ENCODE peak calls at places on chromosomes 1 and 21, in five cellular contexts. I is ovary, P is tibial nerve, C is stomach, Y is A673. Z is an unnamed sample.

GRCh38 chr1:40379785-40380452 is 6.4 kb downstream of the SMAP2 start:
- DNase-seq in C (no peak), Y (peak), I (no peak), P (no peak), Z (no peak)

GRCh38 chr1:229887043-229887822 is 179.8 kb upstream of the GALNT2 start:
- DNase-seq in P (no peak), I (no peak), Y (no peak), C (peak), Z (no peak)

GRCh38 chr1:151811181-151811580 is 6.0 kb upstream of the LINGO4 start:
- DNase-seq in P (no peak), C (no peak), I (no peak), Y (no peak), Z (no peak)

GRCh38 chr1:180262628-180263488 is 32.8 kb downstream of the LHX4 start:
- DNase-seq in C (no peak), P (no peak), I (no peak), Y (peak), Z (peak)

GRCh38 chr1:16073490-16074104 is at the start of gene FAM131C:
- DNase-seq in P (no peak), Y (peak), C (peak), I (no peak), Z (peak)

GRCh38 chr21:43921602-43921978 is 56.6 kb downstream of the AGPAT3 start:
- DNase-seq in Y (no peak), I (no peak), C (no peak), P (no peak), Z (no peak)

GRCh38 chr1:3518256-3518655 is 63.8 kb downstream of the ARHGEF16 start:
- DNase-seq in P (no peak), I (no peak), C (no peak), Y (no peak), Z (peak)

GRCh38 chr1:92366045-92366405 is 67.2 kb downstream of the RPAP2 start:
- DNase-seq in Y (no peak), C (no peak), I (no peak), P (no peak), Z (no peak)

GRCh38 chr1:149993181-149993580 is 17.3 kb downstream of the OTUD7B start:
- DNase-seq in I (no peak), P (no peak), C (no peak), Y (no peak), Z (no peak)

GRCh38 chr1:210597555-210598134 is 268.9 kb downstream of the HHAT start:
- DNase-seq in I (no peak), C (no peak), Y (peak), P (no peak), Z (peak)

GRCh38 chr1:246923482-246923881 is 8.3 kb downstream of the AHCTF1 start:
- DNase-seq in I (no peak), Y (no peak), C (no peak), P (no peak), Z (no peak)

DNA sequence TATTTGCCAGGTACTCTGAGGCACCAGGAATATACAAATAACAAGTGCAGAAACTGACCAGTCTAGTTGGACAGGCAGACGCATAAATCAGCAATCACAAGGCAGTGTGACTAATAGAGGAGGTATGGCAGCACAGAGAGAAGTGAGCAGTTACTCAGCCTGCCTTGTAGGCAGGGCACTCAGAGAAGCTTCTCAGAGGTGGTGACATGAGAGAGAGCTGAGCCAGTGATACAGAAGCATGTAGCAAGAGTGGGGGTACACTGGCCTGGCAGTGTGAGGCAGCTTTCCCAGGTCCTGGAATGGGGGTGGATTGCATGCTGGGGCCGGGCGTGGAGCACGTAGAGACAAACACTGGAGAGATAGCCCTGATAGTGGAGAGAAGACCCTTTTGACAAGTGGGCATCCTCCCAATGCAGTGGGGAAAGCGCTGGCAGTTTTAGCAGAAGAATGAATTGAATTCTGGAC is 7.8 kb downstream of the PHLDA3 start:
- DNase-seq in P (no peak), C (peak), I (no peak), Y (peak), Z (no peak)
- H3K27ac ChIP-seq in P (peak), C (peak), I (no peak), Y (peak), Z (no peak)

GRCh38 chr1:110130113-110130591 is 17.9 kb downstream of the UBL4B start:
- DNase-seq in P (no peak), Y (no peak), I (no peak), C (no peak), Z (peak)
- H3K4me3 ChIP-seq in P (no peak), Y (no peak), I (no peak), C (no peak), Z (no peak)

GRCh38 chr1:33294071-33295010 is 26.6 kb downstream of the A3GALT2 start:
- DNase-seq in P (no peak), Y (no peak), C (no peak), I (no peak), Z (no peak)
- TF ChIP-seq CTCF in P (no peak), Y (no peak), C (no peak), I (no peak), Z (no peak)

GRCh38 chr1:31696246-31696645 is 7.6 kb downstream of the COL16A1 start:
- DNase-seq in C (peak), I (no peak), P (peak), Y (no peak), Z (no peak)

GRCh38 chr1:31694069-31694909 is 9.5 kb downstream of the COL16A1 start:
- DNase-seq in I (no peak), C (no peak), P (no peak), Y (peak), Z (no peak)

GRCh38 chr1:31697369-31697984 is 6.3 kb downstream of the COL16A1 start:
- DNase-seq in C (no peak), Y (no peak), I (no peak), P (no peak), Z (no peak)

GRCh38 chr1:31694910-31695300 is 8.9 kb downstream of the COL16A1 start:
- DNase-seq in I (no peak), C (no peak), P (no peak), Y (no peak), Z (no peak)

GRCh38 chr1:31695327-31695726 is 8.5 kb downstream of the COL16A1 start:
- DNase-seq in I (no peak), C (no peak), P (no peak), Y (no peak), Z (no peak)
- H3K27ac ChIP-seq in I (no peak), C (no peak), P (peak), Y (no peak), Z (no peak)

DNA sequence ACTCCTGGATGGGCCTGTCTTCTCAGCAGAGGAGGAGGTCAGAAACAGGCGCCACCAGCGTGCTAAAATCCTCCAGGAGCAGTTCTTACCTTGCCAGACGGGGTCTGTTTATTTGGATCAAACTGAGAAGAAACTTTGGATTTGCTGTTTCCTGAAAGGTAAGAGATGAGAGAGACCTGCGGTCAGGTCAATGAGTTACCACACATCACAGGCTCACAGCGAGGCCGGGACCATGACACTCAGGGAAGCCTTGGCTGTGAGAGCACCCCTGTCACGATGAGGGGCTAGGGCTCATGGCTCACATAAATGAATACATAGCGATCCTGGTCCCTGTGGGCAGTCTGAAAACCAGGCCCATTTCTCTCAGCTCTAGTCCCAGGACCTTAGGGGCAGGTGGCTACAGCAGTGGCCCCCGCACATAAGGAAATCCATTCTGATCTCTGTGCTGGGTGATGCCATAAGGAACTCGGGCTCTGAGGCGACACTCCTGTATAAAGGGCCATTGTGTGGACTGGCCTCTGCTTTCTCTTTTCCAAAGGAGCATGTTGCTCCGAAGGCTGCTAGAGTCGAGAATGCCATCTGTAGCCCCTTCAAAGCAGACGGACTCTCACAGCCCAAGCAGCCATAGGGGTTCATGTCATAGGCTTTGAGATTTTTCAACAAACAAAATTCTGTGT is 8.9 kb upstream of the SRM start:
- DNase-seq in I (no peak), Y (no peak), P (no peak), C (no peak), Z (no peak)
- H3K4me3 ChIP-seq in I (no peak), Y (no peak), P (no peak), C (no peak), Z (no peak)

DNA sequence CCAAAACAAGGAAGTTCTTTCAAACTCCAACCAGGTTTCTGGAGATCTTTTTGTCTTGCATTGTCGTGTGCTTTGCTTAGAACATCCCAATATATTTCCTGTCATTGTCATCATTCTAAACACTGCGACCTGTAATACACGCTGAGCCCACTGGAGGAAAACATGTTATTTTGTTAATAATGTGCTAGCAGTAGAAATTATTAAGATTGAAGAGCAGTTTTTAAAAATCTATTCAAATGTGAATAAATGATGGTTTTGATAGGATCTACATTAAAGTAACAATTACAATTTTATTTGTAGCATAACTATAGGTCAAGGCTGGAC is 268.5 kb downstream of the PTPRC start:
- DNase-seq in I (no peak), P (no peak), C (no peak), Y (no peak), Z (no peak)
- TF ChIP-seq CTCF in I (no peak), P (no peak), C (no peak), Y (no peak), Z (no peak)

GRCh38 chr1:118944546-118944945 is 43.6 kb downstream of the TBX15 start:
- DNase-seq in Y (no peak), C (no peak), I (no peak), P (no peak), Z (no peak)
- H3K27ac ChIP-seq in Y (no peak), C (no peak), I (no peak), P (no peak), Z (no peak)

DNA sequence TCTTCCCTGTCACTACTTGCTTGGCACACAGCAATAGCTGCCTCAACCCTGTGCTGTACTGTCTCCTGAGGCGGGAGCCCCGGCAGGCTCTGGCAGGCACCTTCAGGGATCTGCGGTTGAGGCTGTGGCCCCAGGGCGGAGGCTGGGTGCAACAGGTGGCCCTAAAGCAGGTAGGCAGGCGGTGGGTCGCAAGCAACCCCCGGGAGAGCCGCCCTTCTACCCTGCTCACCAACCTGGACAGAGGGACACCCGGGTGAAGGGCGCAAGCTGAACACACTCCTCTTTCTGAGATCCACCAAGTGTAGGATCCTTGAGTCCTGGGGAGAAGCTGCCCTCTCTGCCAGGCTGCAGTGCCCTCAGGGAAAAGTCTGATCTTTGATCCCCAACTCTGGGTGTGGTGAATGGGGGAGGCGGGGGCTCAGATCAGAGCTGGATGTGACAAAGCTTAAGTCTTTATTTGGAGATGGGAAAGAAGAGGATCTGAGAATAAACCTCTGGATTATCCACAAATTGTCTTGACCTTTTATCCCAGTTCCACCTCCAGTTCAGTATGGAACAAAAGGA is 1.2 kb downstream of the RXFP4 start:
- DNase-seq in P (no peak), C (no peak), Y (no peak), I (no peak), Z (no peak)
- H3K4me3 ChIP-seq in P (no peak), C (no peak), Y (no peak), I (no peak), Z (no peak)

GRCh38 chr1:215523128-215523861 is 43.8 kb upstream of the KCTD3 start:
- DNase-seq in C (no peak), I (no peak), Y (no peak), P (no peak), Z (no peak)
- TF ChIP-seq CTCF in C (no peak), I (no peak), Y (no peak), P (peak), Z (peak)

Z was measured in endodermal cell.